ENCODE peak calls at places on chromosomes 2 and 18, in ten cellular contexts. E is tibial nerve; M is psoas muscle; K is neural progenitor cell; F is suprapubic skin; X is astrocyte; C is IMR-90; Z is pancreas; V is CD8-positive, alpha-beta T cell; U is Peyer's patch. R is an unnamed sample.

GRCh38 chr2:239813261-239814135 is 211.6 kb downstream of the NDUFA10 start:
- DNase-seq in E (no peak), X (no peak), V (no peak), Z (peak; percentile 46), F (peak; percentile 71), C (no peak), M (no peak), U (no peak), K (no peak), R (peak; percentile 69)

GRCh38 chr2:74921236-74921736 is 37.2 kb upstream of the POLE4 start:
- DNase-seq in X (no peak), V (no peak), M (no peak), C (no peak), K (no peak), Z (no peak), E (no peak), F (no peak), U (no peak), R (no peak)

GRCh38 chr2:31055938-31056337 is 82.3 kb downstream of the GALNT14 start:
- DNase-seq in X (no peak), K (no peak), U (no peak), E (no peak), C (no peak), Z (no peak), F (peak; percentile 21), M (no peak), V (no peak), R (no peak)

GRCh38 chr18:74023220-74023619 is 124.4 kb downstream of the FBXO15 start:
- DNase-seq in F (no peak), K (peak; percentile 53), M (no peak), U (no peak), C (no peak), E (no peak), Z (no peak), V (no peak), X (no peak), R (no peak)

GRCh38 chr2:121828281-121828731 is 72.9 kb downstream of the TSN start:
- DNase-seq in U (no peak), Z (no peak), F (no peak), X (peak; percentile 49), V (no peak), M (no peak), E (no peak), C (no peak), K (no peak), R (no peak)

GRCh38 chr2:190533968-190534309 is 583 bp downstream of the NEMP2 start:
- DNase-seq in X (no peak), F (no peak), M (no peak), K (no peak), C (no peak), E (no peak), Z (no peak), V (peak; percentile 19), U (peak; percentile 70), R (peak; percentile 47)

GRCh38 chr2:77185052-77185451 is 337.1 kb downstream of the LRRTM4 start:
- DNase-seq in K (no peak), C (no peak), F (no peak), M (no peak), V (no peak), X (no peak), E (no peak), U (no peak), Z (no peak), R (no peak)

GRCh38 chr2:20624156-20624883 is 26.6 kb downstream of the HS1BP3 start:
- DNase-seq in U (no peak), M (peak; percentile 40), X (no peak), V (no peak), F (peak; percentile 76), E (no peak), C (no peak), Z (peak; percentile 53), K (no peak), R (peak; percentile 41)

GRCh38 chr18:24470022-24470618 is 9.7 kb downstream of the HRH4 start:
- DNase-seq in V (no peak), U (no peak), Z (no peak), X (no peak), F (no peak), M (no peak), K (no peak), C (no peak), E (no peak), R (no peak)

GRCh38 chr2:185268651-185269050 is 470.0 kb upstream of the FSIP2 start:
- DNase-seq in F (no peak), C (no peak), V (no peak), M (no peak), X (no peak), U (no peak), K (no peak), Z (no peak), E (no peak), R (no peak)

GRCh38 chr2:181904022-181904632 is 12.6 kb downstream of the ITPRID2 start:
- DNase-seq in E (no peak), M (no peak), U (no peak), F (no peak), K (peak; percentile 21), X (no peak), Z (no peak), C (peak; percentile 50), V (no peak), R (no peak)

GRCh38 chr2:121063471-121063870 is 221.5 kb downstream of the TFCP2L1 start:
- DNase-seq in M (no peak), K (no peak), X (no peak), C (no peak), E (no peak), F (no peak), U (no peak), V (no peak), Z (no peak), R (no peak)

GRCh38 chr18:43590182-43590903 is 313.1 kb upstream of the SYT4 start:
- DNase-seq in F (no peak), V (no peak), X (no peak), Z (peak; percentile 42), E (no peak), U (no peak), C (no peak), K (no peak), M (peak; percentile 49), R (no peak)
- H3K36me3 ChIP-seq in F (no peaks in the 10 kb centered on the region), V (no peaks in the 10 kb centered on the region), X (no peaks in the 10 kb centered on the region), Z (no peaks in the 10 kb centered on the region), E (no peaks in the 10 kb centered on the region), U (no peaks in the 10 kb centered on the region), C (no peaks in the 10 kb centered on the region), K (no peaks in the 10 kb centered on the region), M (no peaks in the 10 kb centered on the region), R (no peaks in the 10 kb centered on the region)

DNA sequence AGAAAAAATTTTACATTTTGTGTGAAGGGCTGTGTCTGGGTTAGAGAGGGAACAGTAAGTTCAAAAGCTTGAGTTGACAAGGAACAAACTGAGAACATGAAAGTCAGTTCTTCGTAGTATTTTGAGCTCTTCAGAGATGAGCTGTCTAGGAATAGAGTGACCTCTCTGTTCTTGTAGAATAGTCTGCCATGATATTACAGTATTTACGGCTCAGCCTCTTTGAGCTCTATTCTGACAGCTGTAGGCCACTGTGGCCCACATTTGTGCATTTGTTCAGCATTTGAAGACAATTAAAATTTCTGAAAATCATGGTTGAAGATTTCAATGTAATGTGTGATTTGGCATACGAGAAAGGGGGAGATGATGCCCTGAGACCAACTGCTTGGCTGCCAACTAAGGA is 172.8 kb downstream of the MGAT5 start:
- DNase-seq in V (no peak), E (no peak), C (no peak), X (no peak), M (no peak), Z (no peak), F (no peak), U (no peak), K (no peak), R (no peak)
- H3K4me1 ChIP-seq in V (no peaks in the 10 kb centered on the region), E (peaks cover 16% of the 10 kb centered on the region), C (peaks cover 9% of the 10 kb centered on the region), X (peaks cover 3% of the 10 kb centered on the region), M (peaks cover 1% of the 10 kb centered on the region), Z (peaks cover 19% of the 10 kb centered on the region), F (no peaks in the 10 kb centered on the region), U (no peaks in the 10 kb centered on the region), K (peaks cover 14% of the 10 kb centered on the region), R (no peaks in the 10 kb centered on the region)

DNA sequence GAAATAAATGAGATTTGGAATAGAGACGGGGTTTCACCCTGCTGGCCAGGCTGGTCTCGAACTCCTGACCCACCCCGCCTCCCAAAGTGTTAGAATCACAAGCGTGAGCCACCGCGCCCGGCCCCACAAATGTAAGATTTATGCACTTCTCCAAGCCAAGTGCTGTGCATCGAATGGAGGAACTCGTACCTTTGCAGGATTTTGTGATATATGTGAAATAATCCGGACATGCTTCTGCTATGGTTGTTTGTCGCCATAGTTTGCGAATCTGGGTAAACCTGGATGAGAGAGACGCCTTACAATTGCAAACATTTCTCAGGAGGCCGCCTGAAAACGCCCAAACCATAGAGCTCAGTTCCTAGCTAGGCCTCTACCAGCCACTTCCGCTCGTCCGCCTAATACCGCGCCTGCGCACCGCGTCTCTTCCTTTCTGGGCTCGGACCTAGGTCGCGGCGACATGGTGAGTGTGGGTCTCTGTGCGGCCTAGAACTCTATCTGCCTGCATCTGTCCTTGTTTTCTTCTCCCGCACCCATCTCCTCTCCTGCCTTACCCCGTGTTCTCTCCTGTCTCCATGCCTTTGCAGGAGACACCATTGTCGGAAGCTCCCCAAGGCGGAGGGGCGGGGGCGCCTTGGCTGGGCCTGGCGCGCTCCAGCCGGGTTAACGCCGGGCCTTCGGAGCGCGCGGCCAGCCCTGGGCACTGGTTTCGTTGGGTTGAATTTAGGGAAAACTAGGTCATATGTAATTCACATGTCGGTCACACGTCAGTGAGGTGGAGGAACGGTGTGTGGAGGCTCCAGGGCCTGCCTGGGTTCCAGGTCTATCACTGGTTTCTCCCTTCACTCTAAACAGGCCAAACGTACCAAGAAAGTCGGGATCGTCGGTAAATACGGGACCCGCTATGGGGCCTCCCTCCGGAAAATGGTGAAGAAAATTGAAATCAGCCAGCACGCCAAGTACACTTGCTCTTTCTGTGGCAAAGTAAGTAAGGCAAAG is at the start of gene RPL37A:
- DNase-seq in M (peak; percentile 96), U (peak; percentile 90), X (peak; percentile 93), F (peak; percentile 95), V (peak; percentile 75), K (peak; percentile 97), Z (peak; percentile 97), E (peak; percentile 87), C (peak; percentile 96), R (peak; percentile 95)
- H3K4me3 ChIP-seq in M (peak within 1 kb of the TSS; percentile 94), U (peak within 1 kb of the TSS; percentile 79), X (peak within 1 kb of the TSS; percentile 99), F (peak within 1 kb of the TSS; percentile 78), V (peak within 1 kb of the TSS; percentile 89), K (peak within 1 kb of the TSS; percentile 87), Z (peak within 1 kb of the TSS; percentile 60), E (peak within 1 kb of the TSS; percentile 67), C (peak within 1 kb of the TSS; percentile 92), R (peak within 1 kb of the TSS; percentile 92)

DNA sequence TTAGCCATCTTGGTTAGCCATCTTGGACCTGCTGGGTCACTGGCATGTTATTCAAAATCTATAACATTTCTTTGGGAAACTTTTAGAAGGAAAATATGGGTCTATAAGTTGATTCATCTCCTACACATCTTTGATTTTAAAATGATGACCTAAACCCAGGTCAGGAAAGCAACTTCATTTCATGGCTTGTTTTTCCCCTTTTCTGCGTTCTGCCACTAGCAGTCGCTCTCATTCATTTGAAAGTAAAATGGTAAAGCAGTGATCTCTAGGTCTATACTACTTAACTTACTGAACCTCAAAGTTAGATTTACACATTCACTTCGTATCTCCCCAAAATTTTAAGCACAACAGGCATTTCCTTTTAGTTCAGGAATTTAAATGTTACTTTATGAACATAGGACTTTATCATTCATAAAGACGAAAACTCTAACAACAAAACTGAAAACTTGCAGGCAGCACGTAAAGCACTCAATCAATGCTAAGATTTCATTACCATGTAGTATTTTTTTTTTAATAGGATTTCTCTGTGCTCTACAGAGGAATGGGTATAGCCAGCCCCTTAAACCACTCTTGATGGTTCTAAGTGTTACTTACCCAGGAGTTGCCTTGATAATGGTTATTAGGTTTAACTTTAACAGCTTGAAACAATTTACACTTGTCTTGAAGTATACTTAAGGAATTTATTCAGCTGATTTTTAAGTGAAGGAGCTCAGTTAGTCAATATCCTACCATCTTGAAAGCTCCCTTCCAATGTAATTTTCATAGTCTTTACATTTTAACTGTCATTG is 62.5 kb downstream of the GORASP2 start:
- DNase-seq in M (no peak), E (no peak), U (no peak), F (no peak), C (no peak), Z (no peak), V (no peak), X (no peak), K (no peak), R (no peak)
- H3K36me3 ChIP-seq in M (peaks cover 3% of the 10 kb centered on the region), E (no peaks in the 10 kb centered on the region), U (no peaks in the 10 kb centered on the region), F (peaks cover 59% of the 10 kb centered on the region), C (peaks cover 8% of the 10 kb centered on the region), Z (no peaks in the 10 kb centered on the region), V (peaks cover 4% of the 10 kb centered on the region), X (peaks cover 7% of the 10 kb centered on the region), K (peaks cover 16% of the 10 kb centered on the region), R (peaks cover 69% of the 10 kb centered on the region)

R was measured in left lung.